ENCODE peak calls at places on chromosome 10, in six cellular contexts. Q is suprapubic skin, E is SK-N-SH, U is spleen, X is sigmoid colon, A is transverse colon. Y is an unnamed sample.

GRCh38 chr10:86439544-86439943 is 72.9 kb upstream of the GRID1 start:
- DNase-seq in Q (peak), E (no peak), U (no peak), X (peak), A (peak), Y (no peak)

GRCh38 chr10:109889867-109890266 is 33.4 kb downstream of the XPNPEP1 start:
- DNase-seq in Q (no peak), E (no peak), U (no peak), X (no peak), A (no peak), Y (no peak)

GRCh38 chr10:84214612-84215235 is 10.6 kb downstream of the LRIT2 start:
- DNase-seq in Q (peak), E (peak), U (no peak), X (no peak), A (peak), Y (no peak)

GRCh38 chr10:52491246-52492000 is 177.3 kb downstream of the DKK1 start:
- DNase-seq in Q (no peak), E (no peak), U (no peak), X (no peak), A (no peak), Y (no peak)

GRCh38 chr10:34252111-34252510 is 563.0 kb downstream of the PARD3 start:
- DNase-seq in Q (no peak), E (no peak), U (no peak), X (no peak), A (no peak), Y (no peak)

GRCh38 chr10:91210435-91210834 is 10.0 kb upstream of the PCGF5 start:
- DNase-seq in Q (no peak), E (peak), U (peak), X (no peak), A (peak), Y (no peak)

GRCh38 chr10:71461917-71462641 is 65.4 kb downstream of the CDH23 start:
- DNase-seq in Q (no peak), E (no peak), U (no peak), X (no peak), A (no peak), Y (no peak)

GRCh38 chr10:22491931-22492615 is 146.8 kb downstream of the SPAG6 start:
- DNase-seq in Q (no peak), E (no peak), U (no peak), X (no peak), A (no peak), Y (no peak)

GRCh38 chr10:75428434-75429158 is 2.8 kb upstream of the LRMDA start:
- DNase-seq in Q (no peak), E (no peak), U (no peak), X (no peak), A (no peak), Y (no peak)

GRCh38 chr10:44280615-44281014 is 104.3 kb downstream of the CXCL12 start:
- DNase-seq in Q (no peak), E (no peak), U (no peak), X (peak), A (no peak), Y (peak)

GRCh38 chr10:44978570-44979280 is at the start of gene DEPP1:
- DNase-seq in Q (peak), E (peak), U (peak), X (peak), A (peak), Y (no peak)

GRCh38 chr10:34078798-34079470 is 736.2 kb downstream of the PARD3 start:
- DNase-seq in Q (no peak), E (no peak), U (no peak), X (peak), A (no peak), Y (peak)

GRCh38 chr10:117441366-117441765 is 66.1 kb upstream of the PDZD8 start:
- DNase-seq in Q (no peak), E (no peak), U (no peak), X (no peak), A (no peak), Y (no peak)

DNA sequence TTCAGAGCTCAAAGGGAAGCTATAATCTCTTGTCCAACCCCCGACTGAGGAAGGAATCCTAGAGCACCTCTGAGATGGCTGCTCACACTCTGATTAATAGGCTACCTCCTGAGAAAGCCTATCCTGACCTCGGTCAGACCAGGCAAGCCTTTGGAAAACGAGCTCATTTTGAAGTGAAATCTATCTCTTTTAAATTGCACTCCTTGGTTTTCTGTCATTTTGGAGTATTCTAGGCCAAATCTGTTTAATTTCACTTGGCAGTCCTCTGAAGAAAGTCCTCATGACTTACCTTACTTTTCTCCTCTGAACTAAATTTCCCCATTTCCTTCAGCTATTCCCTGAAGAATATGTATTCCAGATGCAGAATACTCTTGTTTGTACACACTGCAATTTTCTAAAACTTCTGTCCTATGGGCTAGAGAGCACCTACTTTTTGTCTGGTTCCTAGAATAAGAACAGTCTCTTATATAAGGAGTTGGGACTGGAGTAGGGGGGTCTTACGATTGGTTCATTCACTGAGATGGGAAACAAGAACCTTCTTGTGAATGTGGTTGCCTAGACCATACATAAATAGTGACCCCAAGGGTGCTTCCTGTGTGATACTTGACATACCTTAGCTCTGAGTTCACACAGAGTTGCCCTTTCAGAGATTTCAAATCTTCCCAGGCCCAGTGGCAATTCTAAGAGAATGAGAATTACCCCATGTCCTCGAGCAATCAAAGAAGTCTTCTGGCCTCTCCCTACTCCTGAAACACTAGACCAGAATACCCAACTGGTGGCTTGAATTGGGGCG is 31.9 kb upstream of the HPS1 start:
- DNase-seq in Q (no peak), E (no peak), U (no peak), X (no peak), A (no peak), Y (no peak)
- TF ChIP-seq POLR2AphosphoS5 in Q (no peak), E (no peak), U (no peak), X (no peak), A (no peak), Y (no peak)

DNA sequence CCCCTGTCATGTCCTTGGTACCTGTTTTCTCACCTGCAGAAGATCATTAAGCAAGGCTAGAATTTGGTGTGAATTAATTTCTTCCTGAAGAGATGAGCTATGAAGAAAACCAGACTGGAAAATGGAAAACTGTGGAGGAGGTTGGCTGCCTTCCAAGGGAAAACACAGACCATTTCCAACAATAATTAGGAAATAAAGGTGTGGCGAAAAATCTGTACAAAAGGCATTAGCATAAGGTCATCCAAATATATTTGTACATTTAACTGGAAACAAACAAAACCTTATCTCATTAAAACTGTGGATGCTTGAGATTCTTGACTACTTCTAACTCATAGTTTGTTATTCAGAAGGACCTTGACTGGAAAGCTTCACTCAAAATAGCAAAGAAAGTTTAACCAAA is 1.7 kb downstream of the STN1 start:
- DNase-seq in Q (no peak), E (no peak), U (no peak), X (no peak), A (no peak), Y (no peak)
- H3K27ac ChIP-seq in Q (peak), E (peak), U (peak), X (peak), A (peak), Y (peak)

GRCh38 chr10:124349231-124349992 is 69.3 kb downstream of the OAT start:
- DNase-seq in Q (no peak), E (no peak), U (peak), X (peak), A (no peak), Y (no peak)

GRCh38 chr10:124351481-124352220 is 67.1 kb downstream of the OAT start:
- DNase-seq in Q (no peak), E (no peak), U (peak), X (no peak), A (no peak), Y (no peak)

GRCh38 chr10:124348801-124349200 is 69.9 kb downstream of the OAT start:
- DNase-seq in Q (no peak), E (no peak), U (peak), X (no peak), A (no peak), Y (no peak)

GRCh38 chr10:124350806-124351205 is 67.9 kb downstream of the OAT start:
- DNase-seq in Q (no peak), E (no peak), U (peak), X (peak), A (no peak), Y (no peak)

DNA sequence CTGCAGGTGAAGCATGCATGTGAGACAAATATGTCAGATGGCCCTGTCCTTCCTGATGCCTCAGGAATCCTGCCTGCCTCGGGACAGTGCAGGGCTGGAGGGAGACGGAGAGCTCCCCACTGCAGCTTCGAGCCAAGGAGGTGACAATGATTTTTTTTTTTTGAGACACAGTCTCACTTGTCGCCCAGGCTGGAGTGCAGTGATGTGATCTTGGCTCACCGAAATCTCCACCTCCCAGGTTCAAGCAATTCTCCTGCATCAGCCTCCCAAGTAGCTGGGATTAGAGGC is 68.8 kb downstream of the OAT start:
- DNase-seq in Q (no peak), E (no peak), U (peak), X (peak), A (no peak), Y (no peak)
- TF ChIP-seq POLR2AphosphoS5 in Q (no peak), E (no peak), U (no peak), X (no peak), A (no peak), Y (no peak)

GRCh38 chr10:81953420-81953819 is 78.4 kb downstream of the NRG3 start:
- DNase-seq in Q (no peak), E (no peak), U (no peak), X (no peak), A (no peak), Y (no peak)
- H3K27ac ChIP-seq in Q (no peak), E (no peak), U (no peak), X (no peak), A (no peak), Y (no peak)

GRCh38 chr10:61994404-61995031 is 93.0 kb downstream of the ARID5B start:
- DNase-seq in Q (no peak), E (no peak), U (no peak), X (no peak), A (peak), Y (no peak)

GRCh38 chr10:61992059-61992460 is 90.6 kb downstream of the ARID5B start:
- DNase-seq in Q (no peak), E (no peak), U (no peak), X (no peak), A (no peak), Y (no peak)

GRCh38 chr10:61993676-61994401 is 92.3 kb downstream of the ARID5B start:
- DNase-seq in Q (no peak), E (no peak), U (no peak), X (no peak), A (no peak), Y (no peak)

GRCh38 chr10:61995093-61995492 is 93.6 kb downstream of the ARID5B start:
- DNase-seq in Q (no peak), E (no peak), U (no peak), X (no peak), A (no peak), Y (no peak)

GRCh38 chr10:61992683-61993629 is 91.5 kb downstream of the ARID5B start:
- DNase-seq in Q (peak), E (peak), U (no peak), X (peak), A (peak), Y (no peak)
- TF ChIP-seq POLR2AphosphoS5 in Q (peak), E (no peak), U (no peak), X (peak), A (peak), Y (peak)

GRCh38 chr10:77269163-77269562 is 368.4 kb downstream of the KCNMA1 start:
- DNase-seq in Q (no peak), E (no peak), U (no peak), X (no peak), A (no peak), Y (no peak)

GRCh38 chr10:77268721-77269120 is 368.9 kb downstream of the KCNMA1 start:
- DNase-seq in Q (no peak), E (no peak), U (no peak), X (no peak), A (no peak), Y (no peak)

GRCh38 chr10:77279207-77279606 is 358.4 kb downstream of the KCNMA1 start:
- DNase-seq in Q (no peak), E (no peak), U (no peak), X (no peak), A (no peak), Y (no peak)

DNA sequence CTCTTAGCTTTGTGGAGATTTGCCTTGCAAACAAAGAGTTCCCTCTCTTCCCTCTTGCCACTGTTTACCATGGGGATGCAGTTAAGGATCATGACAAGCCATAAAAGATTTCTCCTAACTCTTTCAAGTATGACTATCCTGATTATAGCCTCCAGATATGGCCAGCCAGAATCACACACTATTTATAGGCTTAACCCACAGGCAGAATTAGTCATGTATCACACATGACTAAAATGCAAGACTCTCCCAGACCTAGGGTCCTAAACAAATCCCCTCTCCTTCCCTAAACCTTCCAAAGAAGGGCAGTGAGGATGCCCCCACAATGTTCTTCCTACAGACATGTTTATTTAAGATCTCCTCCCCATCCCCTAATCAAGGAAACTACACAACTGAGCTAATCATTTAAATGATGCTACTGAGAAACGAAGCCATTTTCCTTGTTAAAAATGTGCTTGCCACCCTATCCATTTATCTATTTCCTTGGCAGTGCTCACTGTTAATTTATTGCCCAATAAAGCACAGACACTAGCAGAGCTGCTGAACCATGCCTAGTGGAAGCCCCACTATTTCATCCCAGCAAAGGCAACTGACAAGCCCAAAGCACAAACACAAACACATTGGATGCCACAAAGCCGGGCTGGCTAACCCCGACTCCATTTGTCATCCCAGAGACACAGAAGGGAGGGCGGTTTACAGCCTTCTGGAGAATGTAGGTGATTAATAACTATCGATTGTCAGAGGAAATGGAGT is 363.4 kb downstream of the KCNMA1 start:
- DNase-seq in Q (no peak), E (no peak), U (no peak), X (peak), A (no peak), Y (no peak)
- H3K27ac ChIP-seq in Q (no peak), E (no peak), U (no peak), X (no peak), A (peak), Y (peak)

GRCh38 chr10:61357687-61358086 is 95.5 kb downstream of the TMEM26 start:
- DNase-seq in Q (no peak), E (no peak), U (no peak), X (no peak), A (no peak), Y (no peak)

GRCh38 chr10:61356342-61356741 is 96.8 kb downstream of the TMEM26 start:
- DNase-seq in Q (no peak), E (no peak), U (no peak), X (no peak), A (no peak), Y (no peak)

GRCh38 chr10:61354538-61354937 is 98.6 kb downstream of the TMEM26 start:
- DNase-seq in Q (no peak), E (no peak), U (no peak), X (no peak), A (no peak), Y (no peak)

GRCh38 chr10:61355211-61355610 is 98.0 kb downstream of the TMEM26 start:
- DNase-seq in Q (no peak), E (no peak), U (no peak), X (no peak), A (no peak), Y (no peak)

GRCh38 chr10:61359452-61359851 is 93.7 kb downstream of the TMEM26 start:
- DNase-seq in Q (no peak), E (no peak), U (no peak), X (no peak), A (no peak), Y (no peak)
- TF ChIP-seq POLR2AphosphoS5 in Q (no peak), E (no peak), U (no peak), X (no peak), A (no peak), Y (no peak)

GRCh38 chr10:30125484-30125883 is 66.1 kb upstream of the JCAD start:
- DNase-seq in Q (no peak), E (no peak), U (no peak), X (no peak), A (no peak), Y (no peak)

GRCh38 chr10:30124706-30125105 is 65.3 kb upstream of the JCAD start:
- DNase-seq in Q (no peak), E (no peak), U (no peak), X (no peak), A (no peak), Y (no peak)

GRCh38 chr10:30121401-30121800 is 62.0 kb upstream of the JCAD start:
- DNase-seq in Q (no peak), E (no peak), U (no peak), X (no peak), A (no peak), Y (no peak)

DNA sequence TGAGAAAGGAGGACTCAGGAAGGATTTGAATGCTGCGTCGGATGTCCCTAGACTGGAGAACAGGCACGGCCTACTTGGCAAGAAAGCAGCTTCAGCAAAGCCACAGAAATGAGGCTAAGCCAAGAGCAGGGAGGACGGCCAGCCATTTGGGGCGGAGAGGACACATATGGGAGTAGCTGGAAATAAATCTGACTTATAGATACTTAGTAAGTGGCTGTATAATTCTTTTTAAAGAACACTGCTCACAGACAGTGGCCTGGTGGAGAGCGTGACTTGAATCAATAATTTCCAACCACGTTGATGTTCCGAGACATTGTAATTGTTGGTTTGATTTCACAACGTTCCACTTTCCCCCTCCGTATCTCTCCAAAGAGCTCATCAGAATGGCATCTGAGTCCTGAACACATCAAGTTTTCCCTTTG is 67.7 kb upstream of the JCAD start:
- DNase-seq in Q (no peak), E (no peak), U (no peak), X (no peak), A (no peak), Y (no peak)
- H3K27ac ChIP-seq in Q (peak), E (no peak), U (no peak), X (no peak), A (no peak), Y (no peak)

DNA sequence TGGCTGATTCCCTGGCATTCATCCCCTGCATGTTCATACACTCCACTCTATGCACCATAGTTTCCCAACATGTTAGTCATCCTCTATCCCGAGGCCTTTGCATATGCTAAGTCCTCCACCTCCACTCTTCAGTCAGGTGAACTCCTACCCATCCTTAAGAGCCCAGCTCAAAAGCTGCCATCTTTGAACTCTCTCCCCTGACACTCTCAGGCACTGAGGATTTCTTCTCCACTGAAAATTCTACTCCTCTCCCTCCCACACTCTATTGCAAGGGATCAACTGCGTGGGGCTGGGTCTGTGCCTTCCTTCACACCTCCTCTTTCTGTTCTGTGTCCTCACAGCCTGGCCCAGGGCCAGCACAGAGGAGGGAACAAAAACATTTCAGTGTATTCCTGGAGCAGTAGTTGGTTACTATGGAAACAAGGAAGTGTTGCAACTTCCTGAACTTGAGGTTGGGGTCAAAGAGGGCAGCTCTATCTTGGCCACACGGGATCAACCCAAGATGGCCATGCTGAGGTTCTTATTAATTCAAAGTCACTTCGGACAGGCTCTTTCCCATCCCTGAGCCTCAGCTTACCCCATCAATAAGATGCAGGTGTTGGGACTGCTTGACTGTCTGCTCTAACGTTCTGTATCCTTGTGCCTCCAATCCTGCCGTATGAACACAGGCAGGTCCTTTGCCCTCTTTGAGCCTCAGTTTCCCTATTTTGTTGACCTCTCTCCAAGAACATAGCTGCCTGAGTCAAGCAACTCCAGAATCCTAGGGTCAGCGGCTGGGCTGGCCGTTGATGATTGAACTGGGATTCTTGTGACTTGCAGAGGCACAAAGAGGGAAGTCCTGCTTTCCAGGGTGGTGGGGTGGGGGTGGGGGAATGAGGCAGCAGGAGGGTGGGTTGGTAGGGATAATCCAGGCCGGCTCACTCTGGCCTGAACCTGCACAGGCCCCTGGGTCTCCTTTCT is 15.5 kb downstream of the ZMIZ1 start:
- DNase-seq in Q (peak), E (peak), U (peak), X (peak), A (peak), Y (no peak)
- TF ChIP-seq POLR2AphosphoS5 in Q (peak), E (no peak), U (peak), X (peak), A (peak), Y (peak)

Y was measured in vagina.